ENCODE peak calls at places on chromosomes 1 and 21, in six cellular contexts. M is lung, X is psoas muscle, Y is prostate gland, D is body of pancreas, U is PC-3. P is an unnamed sample.

GRCh38 chr1:151165281-151165737 is 393 bp downstream of the LYSMD1 start:
- DNase-seq in M (peak; percentile 51), X (peak; percentile 79), Y (peak; percentile 35), D (no peak), U (peak; percentile 21), P (peak; percentile 49)

GRCh38 chr1:187817782-187818181 is 989.0 kb downstream of the PLA2G4A start:
- DNase-seq in M (no peak), X (no peak), Y (no peak), D (no peak), U (peak; percentile 7), P (no peak)

GRCh38 chr1:115429242-115429641 is 91.2 kb upstream of the NGF start:
- DNase-seq in M (no peak), X (no peak), Y (no peak), D (no peak), U (peak; percentile 73), P (no peak)

GRCh38 chr1:44505210-44505993 is 100.3 kb downstream of the RNF220 start:
- DNase-seq in M (no peak), X (no peak), Y (no peak), D (no peak), U (no peak), P (no peak)

GRCh38 chr1:26788836-26789611 is 1.3 kb downstream of the PIGV start:
- DNase-seq in M (peak; percentile 88), X (peak; percentile 91), Y (peak; percentile 88), D (peak; percentile 91), U (peak; percentile 90), P (peak; percentile 93)

GRCh38 chr21:45228656-45229240 is 58.9 kb downstream of the POFUT2 start:
- DNase-seq in M (no peak), X (no peak), Y (no peak), D (no peak), U (no peak), P (no peak)

GRCh38 chr21:36613064-36613463 is 85.9 kb upstream of the SIM2 start:
- DNase-seq in M (no peak), X (no peak), Y (peak; percentile 73), D (no peak), U (peak; percentile 88), P (no peak)

GRCh38 chr1:210938416-210938925 is 195.5 kb downstream of the KCNH1 start:
- DNase-seq in M (no peak), X (no peak), Y (no peak), D (no peak), U (no peak), P (no peak)

GRCh38 chr1:12398479-12398878 is 168.6 kb downstream of the VPS13D start:
- DNase-seq in M (no peak), X (no peak), Y (no peak), D (no peak), U (no peak), P (no peak)

GRCh38 chr1:36083635-36084501 is at the start of gene TEKT2:
- DNase-seq in M (peak; percentile 42), X (no peak), Y (no peak), D (peak; percentile 67), U (no peak), P (peak; percentile 50)

GRCh38 chr1:37158113-37158749 is 123.9 kb upstream of the GRIK3 start:
- DNase-seq in M (no peak), X (no peak), Y (no peak), D (no peak), U (no peak), P (no peak)

GRCh38 chr1:166701603-166702090 is 137.6 kb upstream of the POGK start:
- DNase-seq in M (no peak), X (no peak), Y (no peak), D (no peak), U (no peak), P (no peak)

GRCh38 chr1:177413982-177414654 is 243.4 kb downstream of the BRINP2 start:
- DNase-seq in M (no peak), X (no peak), Y (no peak), D (no peak), U (no peak), P (no peak)

GRCh38 chr1:167297222-167298214 is 76.8 kb downstream of the POU2F1 start:
- DNase-seq in M (peak; percentile 38), X (no peak), Y (no peak), D (peak; percentile 45), U (no peak), P (peak; percentile 76)

GRCh38 chr1:17564458-17565393 is 25.2 kb downstream of the ARHGEF10L start:
- DNase-seq in M (peak; percentile 51), X (no peak), Y (peak; percentile 73), D (peak; percentile 90), U (no peak), P (no peak)

GRCh38 chr21:38147391-38147790 is 109.4 kb upstream of the KCNJ15 start:
- DNase-seq in M (no peak), X (no peak), Y (no peak), D (no peak), U (no peak), P (no peak)

GRCh38 chr1:177256153-177256814 is 85.5 kb downstream of the BRINP2 start:
- DNase-seq in M (peak; percentile 72), X (peak; percentile 81), Y (peak; percentile 32), D (peak; percentile 66), U (peak; percentile 97), P (peak; percentile 77)

GRCh38 chr1:214546886-214547641 is 4.3 kb downstream of the PTPN14 start:
- DNase-seq in M (no peak), X (no peak), Y (no peak), D (no peak), U (peak; percentile 44), P (no peak)

GRCh38 chr1:8706995-8707396 is 110.4 kb downstream of the RERE start:
- DNase-seq in M (no peak), X (no peak), Y (no peak), D (no peak), U (no peak), P (no peak)

GRCh38 chr1:206581571-206581981 is 30.7 kb downstream of the EIF2D start:
- DNase-seq in M (no peak), X (no peak), Y (no peak), D (no peak), U (no peak), P (no peak)

GRCh38 chr1:231059566-231060193 is 19.6 kb upstream of the FAM89A start:
- DNase-seq in M (no peak), X (no peak), Y (no peak), D (no peak), U (peak; percentile 67), P (no peak)

GRCh38 chr1:68015369-68015768 is 35.1 kb downstream of the DIRAS3 start:
- DNase-seq in M (no peak), X (no peak), Y (no peak), D (no peak), U (no peak), P (no peak)

GRCh38 chr1:28792644-28793121 is 19.3 kb upstream of the OPRD1 start:
- DNase-seq in M (no peak), X (no peak), Y (no peak), D (no peak), U (no peak), P (no peak)

GRCh38 chr1:171809834-171810233 is 28.4 kb downstream of the METTL13 start:
- DNase-seq in M (no peak), X (no peak), Y (no peak), D (no peak), U (peak; percentile 74), P (no peak)

DNA sequence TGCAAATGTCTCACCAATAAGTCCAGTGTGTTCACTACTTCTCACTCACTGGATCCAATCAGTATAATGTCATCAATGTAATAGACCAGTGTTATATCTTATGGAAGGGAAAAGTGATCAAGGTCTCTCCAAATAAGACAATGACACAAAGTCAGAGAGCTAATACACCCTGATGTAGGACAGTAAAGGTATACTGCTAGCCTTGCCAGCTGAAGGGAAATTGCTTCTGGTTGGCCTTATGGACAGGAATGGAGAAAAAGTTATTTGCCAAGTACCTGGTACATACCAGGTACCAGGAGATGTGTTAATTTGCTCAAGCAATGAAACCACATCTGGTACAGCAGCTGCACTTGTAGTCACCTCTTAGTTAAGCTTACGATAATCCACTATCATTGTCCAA is 141.0 kb downstream of the LTN1 start:
- DNase-seq in M (no peak), X (no peak), Y (no peak), D (no peak), U (no peak), P (no peak)
- H3K4me1 ChIP-seq in M (no peaks in the 10 kb centered on the region), X (no peaks in the 10 kb centered on the region), Y (no peaks in the 10 kb centered on the region), D (no peaks in the 10 kb centered on the region), U (no peaks in the 10 kb centered on the region), P (no peaks in the 10 kb centered on the region)

GRCh38 chr1:153217212-153217611 is at the start of gene PRR9:
- DNase-seq in M (no peak), X (no peak), Y (no peak), D (no peak), U (no peak), P (no peak)

GRCh38 chr1:153217744-153218416 is 496 bp downstream of the PRR9 start:
- DNase-seq in M (no peak), X (no peak), Y (no peak), D (no peak), U (no peak), P (no peak)

GRCh38 chr1:153220606-153221303 is 3.4 kb downstream of the PRR9 start:
- DNase-seq in M (no peak), X (no peak), Y (no peak), D (no peak), U (no peak), P (no peak)
- H3K27ac ChIP-seq in M (no peak overlapping the region), X (no peak overlapping the region), Y (no peak overlapping the region), D (no peak overlapping the region), U (no peak overlapping the region), P (no peak overlapping the region)

GRCh38 chr1:219726480-219727272 is 113.8 kb upstream of the ZC3H11B start:
- DNase-seq in M (no peak), X (no peak), Y (no peak), D (no peak), U (peak; percentile 23), P (no peak)

GRCh38 chr1:219733511-219733910 is 120.6 kb upstream of the ZC3H11B start:
- DNase-seq in M (no peak), X (no peak), Y (no peak), D (no peak), U (no peak), P (no peak)

GRCh38 chr1:219732814-219733491 is 120.0 kb upstream of the ZC3H11B start:
- DNase-seq in M (no peak), X (no peak), Y (no peak), D (no peak), U (peak; percentile 62), P (no peak)

GRCh38 chr1:219731771-219732170 is 118.9 kb upstream of the ZC3H11B start:
- DNase-seq in M (no peak), X (no peak), Y (no peak), D (no peak), U (peak; percentile 95), P (no peak)
- H3K4me1 ChIP-seq in M (no peaks in the 10 kb centered on the region), X (no peaks in the 10 kb centered on the region), Y (no peaks in the 10 kb centered on the region), D (no peaks in the 10 kb centered on the region), U (peaks cover 29% of the 10 kb centered on the region), P (no peaks in the 10 kb centered on the region)

DNA sequence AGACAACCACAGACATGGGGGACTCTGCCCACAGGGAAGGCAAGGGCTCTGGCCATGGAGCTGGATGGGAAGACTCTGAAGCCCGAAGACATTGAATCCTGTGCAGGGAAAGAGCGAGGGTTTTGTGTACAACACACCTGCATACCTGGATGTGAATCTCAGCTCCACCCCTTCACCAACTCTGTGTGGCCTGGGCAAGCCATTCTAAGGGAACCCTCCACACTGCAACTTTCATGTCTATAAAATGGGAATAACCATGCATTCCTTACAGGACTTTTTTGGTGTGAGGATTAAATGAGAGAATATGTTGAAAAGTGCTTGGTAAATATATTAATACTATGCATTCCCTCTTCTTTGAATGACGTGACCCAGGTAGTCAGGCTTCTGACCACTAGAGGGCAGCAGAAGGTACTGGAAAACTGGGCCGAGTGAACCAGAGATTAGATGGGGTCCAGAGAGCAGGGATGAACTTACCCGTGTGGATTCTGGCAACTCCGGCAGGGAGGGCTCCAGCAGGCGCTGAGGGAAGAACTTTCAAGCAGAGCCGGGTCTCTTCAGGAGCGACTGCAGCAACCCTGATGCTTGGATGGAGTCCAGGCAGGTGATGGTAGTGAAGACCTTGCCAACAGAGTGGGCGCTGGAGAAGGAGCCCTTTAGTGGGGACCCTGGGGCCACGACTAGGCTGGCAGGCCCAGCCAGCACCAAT is 908 bp upstream of the ELF3 start:
- DNase-seq in M (peak; percentile 82), X (peak; percentile 64), Y (peak; percentile 90), D (peak; percentile 88), U (peak; percentile 89), P (peak; percentile 77)
- H3K27ac ChIP-seq in M (peak overlapping the region; percentile 13), X (no peak overlapping the region), Y (peak overlapping the region; percentile 91), D (peak overlapping the region; percentile 100), U (peak overlapping the region; percentile 97), P (no peak overlapping the region)

P was measured in adrenal gland.